ENCODE peak calls at places on chromosomes 5 and 9, in four cellular contexts. L is GM12878, S is HepG2, G is K562. Q is an unnamed sample.
A peak's percentile ranks its signal among the peaks of the same experiment; 100 is the strongest.

GRCh38 chr5:173984218-173984617 is 4.8 kb upstream of the C5orf47 start:
- DNase-seq in L (no peak), S (peak; percentile 57), G (no peak), Q (peak; percentile 46)

GRCh38 chr9:27865031-27865438 is 291.8 kb upstream of the C9orf72 start:
- DNase-seq in L (no peak), S (no peak), G (no peak), Q (no peak)

GRCh38 chr9:30575218-30575617 is 1809.2 kb upstream of the ACO1 start:
- DNase-seq in L (no peak), S (no peak), G (no peak), Q (no peak)

GRCh38 chr5:150514708-150515211 is 6.8 kb downstream of the NDST1 start:
- DNase-seq in L (no peak), S (peak; percentile 39), G (no peak), Q (no peak)

GRCh38 chr5:127696688-127697087 is 6.5 kb upstream of the CCDC192 start:
- DNase-seq in L (no peak), S (no peak), G (no peak), Q (no peak)

GRCh38 chr5:55633574-55634203 is 78.4 kb downstream of the SLC38A9 start:
- DNase-seq in L (no peak), S (no peak), G (no peak), Q (no peak)

GRCh38 chr9:8863886-8864881 is 1064.6 kb upstream of the DMAC1 start:
- DNase-seq in L (no peak), S (no peak), G (no peak), Q (no peak)

GRCh38 chr5:172910828-172911627 is 48.2 kb upstream of the RPL26L1 start:
- DNase-seq in L (peak; percentile 61), S (peak; percentile 27), G (peak; percentile 22), Q (peak; percentile 75)

GRCh38 chr5:102152906-102153787 is 142.9 kb downstream of the SLCO4C1 start:
- DNase-seq in L (no peak), S (peak; percentile 48), G (no peak), Q (peak; percentile 69)

GRCh38 chr9:1429328-1429727 is 379.2 kb downstream of the DMRT2 start:
- DNase-seq in L (no peak), S (peak; percentile 39), G (no peak), Q (peak; percentile 2)

GRCh38 chr9:125985142-125985997 is 238.2 kb downstream of the PBX3 start:
- DNase-seq in L (no peak), S (no peak), G (no peak), Q (no peak)

GRCh38 chr5:66959668-66960067 is 236.9 kb downstream of the CD180 start:
- DNase-seq in L (no peak), S (peak; percentile 35), G (no peak), Q (no peak)

GRCh38 chr9:136711751-136712689 is at the start of gene DIPK1B:
- DNase-seq in L (no peak), S (no peak), G (peak; percentile 96), Q (peak; percentile 100)

DNA sequence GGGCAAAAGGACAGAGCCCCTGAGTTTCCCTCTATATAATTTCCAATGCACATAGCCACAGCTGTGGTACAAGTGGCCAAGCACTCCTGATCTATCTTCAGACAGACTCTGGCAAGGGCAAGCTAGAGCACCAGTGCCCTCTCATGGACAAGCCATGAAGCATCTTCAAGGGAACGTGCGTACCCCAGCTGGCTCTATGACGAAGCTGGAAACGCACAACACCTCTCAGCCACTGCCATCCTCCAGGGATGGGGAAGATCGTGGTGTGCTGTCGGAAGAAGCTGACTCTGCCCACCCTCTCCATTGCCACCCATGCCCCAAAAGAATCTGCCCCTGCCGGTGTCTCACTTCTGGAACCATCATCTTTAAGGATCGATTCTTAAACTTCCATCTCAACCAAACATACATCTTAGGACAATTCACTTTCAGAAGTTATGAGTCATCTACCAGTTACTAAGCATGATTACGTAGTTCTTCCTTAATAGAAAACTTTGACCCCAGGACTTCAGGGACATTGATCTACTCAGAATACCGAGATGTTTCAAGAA is 482.9 kb downstream of the AGTPBP1 start:
- DNase-seq in L (peak; percentile 20), S (peak; percentile 39), G (peak; percentile 7), Q (peak; percentile 69)
- TF ChIP-seq NFIC in L (no peak), S (no peak), G (no peak), Q (no peak)

DNA sequence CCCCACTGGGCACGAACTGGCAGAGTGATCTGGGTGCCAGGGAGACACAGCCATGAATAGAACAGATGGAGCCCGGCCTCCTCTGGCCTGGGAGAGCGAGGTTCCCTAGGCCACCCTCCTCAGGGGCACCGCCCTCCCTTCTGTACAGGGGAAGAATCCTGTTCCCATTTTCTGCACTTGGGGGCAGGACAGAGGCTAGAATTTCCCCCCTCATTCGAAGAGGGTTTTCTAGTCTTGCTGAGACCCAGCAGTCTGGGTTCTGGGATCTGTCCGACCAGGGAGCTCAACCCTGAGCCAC is 52.7 kb downstream of the COL5A1 start:
- DNase-seq in L (no peak), S (no peak), G (no peak), Q (no peak)
- TF ChIP-seq NFIC in L (no peak), S (no peak), G (no peak), Q (no peak)

GRCh38 chr5:164324239-164324638 is 818.8 kb downstream of the MAT2B start:
- DNase-seq in L (no peak), S (no peak), G (no peak), Q (no peak)
- TF ChIP-seq NFIC in L (no peak), S (no peak), G (no peak), Q (no peak)

GRCh38 chr9:13479071-13479470 is 199.6 kb upstream of the MPDZ start:
- DNase-seq in L (no peak), S (no peak), G (no peak), Q (no peak)
- TF ChIP-seq NFIC in L (no peak), S (no peak), G (no peak), Q (no peak)

Q was measured in SK-N-SH.